ENCODE peak calls at places on chromosome 17, in five cellular contexts. One of them, this sample, is unnamed. For H3K4me1, the result is how much of the 10 kb centered on the place peaks cover.

GRCh38 chr17:57401556-57402488 is 145.5 kb downstream of the MSI2 start:
- DNase-seq in heart right ventricle: no peak
- DNase-seq in neural progenitor cell: peak
- DNase-seq in trophoblast cell: no peak
- DNase-seq in colonic mucosa: no peak
- DNase-seq in this sample: no peak

GRCh38 chr17:75828741-75829140 is 15.5 kb downstream of the UNC13D start:
- DNase-seq in heart right ventricle: no peak
- DNase-seq in neural progenitor cell: no peak
- DNase-seq in trophoblast cell: no peak
- DNase-seq in colonic mucosa: no peak
- DNase-seq in this sample: no peak

GRCh38 chr17:36592316-36592710 is 634 bp downstream of the DHRS11 start:
- DNase-seq in heart right ventricle: no peak
- DNase-seq in neural progenitor cell: peak
- DNase-seq in trophoblast cell: no peak
- DNase-seq in colonic mucosa: peak
- DNase-seq in this sample: peak

GRCh38 chr17:32936894-32937500 is 9.0 kb downstream of the TMEM98 start:
- DNase-seq in heart right ventricle: peak
- DNase-seq in neural progenitor cell: peak
- DNase-seq in trophoblast cell: peak
- DNase-seq in colonic mucosa: peak
- DNase-seq in this sample: no peak

GRCh38 chr17:76497979-76498885 is 3.0 kb downstream of the RHBDF2 start:
- DNase-seq in heart right ventricle: peak
- DNase-seq in neural progenitor cell: peak
- DNase-seq in trophoblast cell: peak
- DNase-seq in colonic mucosa: peak
- DNase-seq in this sample: no peak

GRCh38 chr17:36131436-36131835 is 27.8 kb downstream of the CCL4 start:
- DNase-seq in heart right ventricle: no peak
- DNase-seq in neural progenitor cell: no peak
- DNase-seq in trophoblast cell: no peak
- DNase-seq in colonic mucosa: no peak
- DNase-seq in this sample: no peak

GRCh38 chr17:16512011-16512410 is 20.0 kb upstream of the LRRC75A start:
- DNase-seq in heart right ventricle: no peak
- DNase-seq in neural progenitor cell: peak
- DNase-seq in trophoblast cell: no peak
- DNase-seq in colonic mucosa: no peak
- DNase-seq in this sample: no peak

GRCh38 chr17:43398724-43399595 is at the start of gene ARL4D:
- DNase-seq in heart right ventricle: peak
- DNase-seq in neural progenitor cell: peak
- DNase-seq in trophoblast cell: peak
- DNase-seq in colonic mucosa: peak
- DNase-seq in this sample: peak

GRCh38 chr17:68089881-68090280 is 54.3 kb downstream of the KPNA2 start:
- DNase-seq in heart right ventricle: peak
- DNase-seq in neural progenitor cell: no peak
- DNase-seq in trophoblast cell: peak
- DNase-seq in colonic mucosa: peak
- DNase-seq in this sample: peak

GRCh38 chr17:79670537-79671386 is 59.9 kb upstream of the RBFOX3 start:
- DNase-seq in heart right ventricle: no peak
- DNase-seq in neural progenitor cell: no peak
- DNase-seq in trophoblast cell: no peak
- DNase-seq in colonic mucosa: no peak
- DNase-seq in this sample: no peak

GRCh38 chr17:79360196-79360595 is 250.7 kb downstream of the RBFOX3 start:
- DNase-seq in heart right ventricle: no peak
- DNase-seq in neural progenitor cell: no peak
- DNase-seq in trophoblast cell: no peak
- DNase-seq in colonic mucosa: no peak
- DNase-seq in this sample: no peak

GRCh38 chr17:32699247-32699646 is 177.7 kb downstream of the MYO1D start:
- DNase-seq in heart right ventricle: no peak
- DNase-seq in neural progenitor cell: no peak
- DNase-seq in trophoblast cell: peak
- DNase-seq in colonic mucosa: no peak
- DNase-seq in this sample: no peak

GRCh38 chr17:69969897-69970296 is 105.1 kb upstream of the KCNJ16 start:
- DNase-seq in heart right ventricle: no peak
- DNase-seq in neural progenitor cell: no peak
- DNase-seq in trophoblast cell: no peak
- DNase-seq in colonic mucosa: no peak
- DNase-seq in this sample: no peak

GRCh38 chr17:56973520-56973919 is 4.4 kb upstream of the SCPEP1 start:
- DNase-seq in heart right ventricle: no peak
- DNase-seq in neural progenitor cell: no peak
- DNase-seq in trophoblast cell: no peak
- DNase-seq in colonic mucosa: no peak
- DNase-seq in this sample: peak

GRCh38 chr17:11404431-11404830 is 163.4 kb downstream of the SHISA6 start:
- DNase-seq in heart right ventricle: no peak
- DNase-seq in neural progenitor cell: no peak
- DNase-seq in trophoblast cell: no peak
- DNase-seq in colonic mucosa: peak
- DNase-seq in this sample: no peak

GRCh38 chr17:52049051-52049450 is 109.5 kb downstream of the CA10 start:
- DNase-seq in heart right ventricle: no peak
- DNase-seq in neural progenitor cell: no peak
- DNase-seq in trophoblast cell: no peak
- DNase-seq in colonic mucosa: no peak
- DNase-seq in this sample: no peak

GRCh38 chr17:1485748-1486376 is 6.6 kb downstream of the MYO1C start:
- DNase-seq in heart right ventricle: peak
- DNase-seq in neural progenitor cell: peak
- DNase-seq in trophoblast cell: peak
- DNase-seq in colonic mucosa: peak
- DNase-seq in this sample: peak

GRCh38 chr17:69773081-69773480 is 301.9 kb upstream of the KCNJ16 start:
- DNase-seq in heart right ventricle: no peak
- DNase-seq in neural progenitor cell: no peak
- DNase-seq in trophoblast cell: no peak
- DNase-seq in colonic mucosa: no peak
- DNase-seq in this sample: no peak

GRCh38 chr17:35050170-35050569 is 13.3 kb downstream of the RFFL start:
- DNase-seq in heart right ventricle: no peak
- DNase-seq in neural progenitor cell: no peak
- DNase-seq in trophoblast cell: no peak
- DNase-seq in colonic mucosa: no peak
- DNase-seq in this sample: no peak
- H3K4me1 ChIP-seq in heart right ventricle: under half
- H3K4me1 ChIP-seq in neural progenitor cell: half or more
- H3K4me1 ChIP-seq in trophoblast cell: under half
- H3K4me1 ChIP-seq in colonic mucosa: under half
- H3K4me1 ChIP-seq in this sample: under half

GRCh38 chr17:47949197-47949759 is 7.9 kb downstream of the PNPO start:
- DNase-seq in heart right ventricle: peak
- DNase-seq in neural progenitor cell: peak
- DNase-seq in trophoblast cell: peak
- DNase-seq in colonic mucosa: peak
- DNase-seq in this sample: peak
- H3K4me1 ChIP-seq in heart right ventricle: under half
- H3K4me1 ChIP-seq in neural progenitor cell: under half
- H3K4me1 ChIP-seq in trophoblast cell: under half
- H3K4me1 ChIP-seq in colonic mucosa: under half
- H3K4me1 ChIP-seq in this sample: under half

GRCh38 chr17:77887110-77887463 is 71.4 kb upstream of the TNRC6C start:
- DNase-seq in heart right ventricle: no peak
- DNase-seq in neural progenitor cell: no peak
- DNase-seq in trophoblast cell: no peak
- DNase-seq in colonic mucosa: no peak
- DNase-seq in this sample: no peak

GRCh38 chr17:77885678-77886386 is 72.7 kb upstream of the TNRC6C start:
- DNase-seq in heart right ventricle: no peak
- DNase-seq in neural progenitor cell: no peak
- DNase-seq in trophoblast cell: no peak
- DNase-seq in colonic mucosa: no peak
- DNase-seq in this sample: no peak

GRCh38 chr17:77884967-77885641 is 73.4 kb upstream of the TNRC6C start:
- DNase-seq in heart right ventricle: no peak
- DNase-seq in neural progenitor cell: no peak
- DNase-seq in trophoblast cell: no peak
- DNase-seq in colonic mucosa: no peak
- DNase-seq in this sample: no peak

GRCh38 chr17:77887464-77888241 is 70.8 kb upstream of the TNRC6C start:
- DNase-seq in heart right ventricle: peak
- DNase-seq in neural progenitor cell: peak
- DNase-seq in trophoblast cell: peak
- DNase-seq in colonic mucosa: peak
- DNase-seq in this sample: no peak

GRCh38 chr17:77886387-77886728 is 72.1 kb upstream of the TNRC6C start:
- DNase-seq in heart right ventricle: no peak
- DNase-seq in neural progenitor cell: no peak
- DNase-seq in trophoblast cell: no peak
- DNase-seq in colonic mucosa: peak
- DNase-seq in this sample: no peak
- H3K4me1 ChIP-seq in heart right ventricle: under half
- H3K4me1 ChIP-seq in neural progenitor cell: under half
- H3K4me1 ChIP-seq in trophoblast cell: under half
- H3K4me1 ChIP-seq in colonic mucosa: under half
- H3K4me1 ChIP-seq in this sample: under half

GRCh38 chr17:40340880-40341807 is 23.4 kb downstream of the GJD3 start:
- DNase-seq in heart right ventricle: peak
- DNase-seq in neural progenitor cell: peak
- DNase-seq in trophoblast cell: peak
- DNase-seq in colonic mucosa: peak
- DNase-seq in this sample: peak
- H3K4me1 ChIP-seq in heart right ventricle: half or more
- H3K4me1 ChIP-seq in neural progenitor cell: under half
- H3K4me1 ChIP-seq in trophoblast cell: under half
- H3K4me1 ChIP-seq in colonic mucosa: under half
- H3K4me1 ChIP-seq in this sample: under half

GRCh38 chr17:62902573-62903229 is 63.3 kb upstream of the TANC2 start:
- DNase-seq in heart right ventricle: no peak
- DNase-seq in neural progenitor cell: no peak
- DNase-seq in trophoblast cell: no peak
- DNase-seq in colonic mucosa: no peak
- DNase-seq in this sample: no peak

GRCh38 chr17:62905233-62905632 is 60.8 kb upstream of the TANC2 start:
- DNase-seq in heart right ventricle: no peak
- DNase-seq in neural progenitor cell: no peak
- DNase-seq in trophoblast cell: no peak
- DNase-seq in colonic mucosa: no peak
- DNase-seq in this sample: no peak

GRCh38 chr17:62907961-62908360 is 58.1 kb upstream of the TANC2 start:
- DNase-seq in heart right ventricle: no peak
- DNase-seq in neural progenitor cell: no peak
- DNase-seq in trophoblast cell: no peak
- DNase-seq in colonic mucosa: no peak
- DNase-seq in this sample: peak

GRCh38 chr17:62910277-62910676 is 55.8 kb upstream of the TANC2 start:
- DNase-seq in heart right ventricle: no peak
- DNase-seq in neural progenitor cell: peak
- DNase-seq in trophoblast cell: no peak
- DNase-seq in colonic mucosa: no peak
- DNase-seq in this sample: no peak

DNA sequence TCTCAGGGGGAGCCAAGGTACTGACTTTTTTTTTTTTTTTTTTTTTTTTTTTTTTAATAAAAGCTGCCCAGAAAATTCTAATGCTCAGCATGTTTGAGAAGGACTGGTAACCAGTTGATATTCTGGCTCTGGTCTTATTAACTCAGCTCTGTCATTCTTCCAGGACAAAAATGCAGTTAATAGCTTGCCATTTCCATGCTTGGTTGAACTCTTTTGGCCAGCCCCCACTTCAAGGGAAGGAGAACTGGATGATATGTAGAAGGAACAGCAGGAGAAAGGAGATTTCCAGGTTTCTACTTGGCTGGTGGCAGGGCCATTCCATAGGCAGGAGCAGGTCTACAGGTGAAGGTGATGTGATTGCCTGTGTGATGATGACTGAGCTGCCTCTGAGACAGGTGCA is 59.2 kb upstream of the TANC2 start:
- DNase-seq in heart right ventricle: no peak
- DNase-seq in neural progenitor cell: no peak
- DNase-seq in trophoblast cell: no peak
- DNase-seq in colonic mucosa: no peak
- DNase-seq in this sample: no peak
- H3K4me1 ChIP-seq in heart right ventricle: under half
- H3K4me1 ChIP-seq in neural progenitor cell: under half
- H3K4me1 ChIP-seq in trophoblast cell: under half
- H3K4me1 ChIP-seq in colonic mucosa: under half
- H3K4me1 ChIP-seq in this sample: under half

GRCh38 chr17:50288306-50288705 is 14.0 kb downstream of the TMEM92 start:
- DNase-seq in heart right ventricle: no peak
- DNase-seq in neural progenitor cell: no peak
- DNase-seq in trophoblast cell: no peak
- DNase-seq in colonic mucosa: no peak
- DNase-seq in this sample: no peak
- H3K4me1 ChIP-seq in heart right ventricle: under half
- H3K4me1 ChIP-seq in neural progenitor cell: under half
- H3K4me1 ChIP-seq in trophoblast cell: under half
- H3K4me1 ChIP-seq in colonic mucosa: under half
- H3K4me1 ChIP-seq in this sample: under half

DNA sequence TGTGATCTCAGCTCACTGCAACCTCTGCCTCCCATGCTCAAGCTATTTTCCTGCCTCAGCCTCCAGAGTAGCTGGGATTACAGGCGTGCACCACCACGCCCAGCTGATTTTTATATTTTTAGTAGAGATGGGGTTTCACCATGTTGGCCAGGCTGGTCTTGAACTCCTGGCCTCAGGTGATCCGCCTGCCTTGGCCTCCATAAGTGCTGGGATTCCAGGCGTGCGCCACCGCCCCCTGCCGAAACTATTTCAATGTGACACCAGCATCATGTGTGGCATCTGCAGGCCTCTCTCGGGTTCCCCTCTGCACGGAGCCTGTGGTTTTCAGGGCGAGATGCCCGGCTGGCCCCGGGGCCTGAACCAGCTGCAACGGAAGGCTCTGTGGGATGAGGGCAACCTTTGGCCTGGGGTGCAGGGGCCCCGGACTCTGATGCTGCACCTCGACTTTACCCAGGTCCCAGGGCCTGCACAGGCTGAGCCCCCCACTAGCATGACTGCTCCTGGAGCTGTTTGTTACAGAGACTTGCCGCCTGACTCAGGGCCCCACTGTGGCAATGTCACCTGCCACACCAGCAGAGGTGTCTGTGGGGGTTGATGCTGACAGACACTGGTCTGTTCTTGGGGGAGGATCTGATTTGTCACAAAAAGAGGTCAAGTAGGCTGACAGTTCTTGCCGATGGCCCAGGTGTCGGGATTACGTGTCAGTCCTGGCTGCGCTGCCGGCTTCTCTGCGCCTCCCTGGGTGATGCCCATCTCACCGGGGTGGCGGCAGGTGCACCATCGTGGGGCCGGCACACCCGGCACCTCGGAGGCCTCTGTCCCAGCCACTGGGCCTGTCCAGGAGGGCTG is 8.6 kb upstream of the TEX19 start:
- DNase-seq in heart right ventricle: no peak
- DNase-seq in neural progenitor cell: no peak
- DNase-seq in trophoblast cell: no peak
- DNase-seq in colonic mucosa: no peak
- DNase-seq in this sample: peak
- H3K4me1 ChIP-seq in heart right ventricle: under half
- H3K4me1 ChIP-seq in neural progenitor cell: under half
- H3K4me1 ChIP-seq in trophoblast cell: under half
- H3K4me1 ChIP-seq in colonic mucosa: under half
- H3K4me1 ChIP-seq in this sample: under half

GRCh38 chr17:49583226-49583625 is 7.6 kb downstream of the NXPH3 start:
- DNase-seq in heart right ventricle: no peak
- DNase-seq in neural progenitor cell: no peak
- DNase-seq in trophoblast cell: no peak
- DNase-seq in colonic mucosa: no peak
- DNase-seq in this sample: no peak
- H3K4me1 ChIP-seq in heart right ventricle: under half
- H3K4me1 ChIP-seq in neural progenitor cell: under half
- H3K4me1 ChIP-seq in trophoblast cell: under half
- H3K4me1 ChIP-seq in colonic mucosa: under half
- H3K4me1 ChIP-seq in this sample: under half

This sample was measured in PC-9.